ENCODE peak calls at places on chromosome 15, in seven cellular contexts. One of them, this sample, is unnamed.

GRCh38 chr15:22902046-22902445 is 63.6 kb downstream of the NIPA2 start:
- DNase-seq in H1: no peak
- DNase-seq in K562: no peak
- DNase-seq in GM12878: no peak
- DNase-seq in HCT116: no peak
- DNase-seq in HepG2: no peak
- DNase-seq in SK-N-SH: no peak
- DNase-seq in this sample: no peak

GRCh38 chr15:77698481-77698880 is 65.8 kb upstream of the LINGO1 start:
- DNase-seq in HepG2: no peak
- DNase-seq in SK-N-SH: no peak
- DNase-seq in K562: no peak
- DNase-seq in H1: no peak
- DNase-seq in HCT116: no peak
- DNase-seq in GM12878: no peak
- DNase-seq in this sample: no peak

GRCh38 chr15:75042730-75043508 is 19.5 kb downstream of the PPCDC start:
- DNase-seq in H1: peak; percentile 73
- DNase-seq in GM12878: peak; percentile 100
- DNase-seq in HCT116: peak; percentile 43
- DNase-seq in K562: peak; percentile 86
- DNase-seq in HepG2: peak; percentile 93
- DNase-seq in SK-N-SH: peak; percentile 44
- DNase-seq in this sample: no peak

GRCh38 chr15:60941448-60941847 is 287.7 kb downstream of the RORA start:
- DNase-seq in H1: no peak
- DNase-seq in K562: no peak
- DNase-seq in HCT116: no peak
- DNase-seq in HepG2: no peak
- DNase-seq in GM12878: no peak
- DNase-seq in SK-N-SH: no peak
- DNase-seq in this sample: no peak

GRCh38 chr15:98063311-98063710 is 102.8 kb downstream of the ARRDC4 start:
- DNase-seq in GM12878: no peak
- DNase-seq in HCT116: no peak
- DNase-seq in HepG2: no peak
- DNase-seq in SK-N-SH: no peak
- DNase-seq in H1: no peak
- DNase-seq in K562: no peak
- DNase-seq in this sample: no peak

GRCh38 chr15:100715571-100716455 is 113.4 kb downstream of the ASB7 start:
- DNase-seq in H1: peak; percentile 29
- DNase-seq in SK-N-SH: no peak
- DNase-seq in K562: no peak
- DNase-seq in HepG2: peak; percentile 94
- DNase-seq in HCT116: no peak
- DNase-seq in GM12878: no peak
- DNase-seq in this sample: no peak

GRCh38 chr15:95086543-95087252 is 855.3 kb downstream of the MCTP2 start:
- DNase-seq in SK-N-SH: no peak
- DNase-seq in H1: no peak
- DNase-seq in HCT116: peak; percentile 8
- DNase-seq in HepG2: no peak
- DNase-seq in GM12878: no peak
- DNase-seq in K562: no peak
- DNase-seq in this sample: no peak

GRCh38 chr15:77988386-77989301 is 88.9 kb downstream of the TBC1D2B start:
- DNase-seq in GM12878: no peak
- DNase-seq in H1: no peak
- DNase-seq in K562: no peak
- DNase-seq in HepG2: no peak
- DNase-seq in HCT116: no peak
- DNase-seq in SK-N-SH: no peak
- DNase-seq in this sample: no peak

GRCh38 chr15:92591275-92591674 is 64.3 kb downstream of the FAM174B start:
- DNase-seq in SK-N-SH: no peak
- DNase-seq in K562: no peak
- DNase-seq in HCT116: no peak
- DNase-seq in GM12878: no peak
- DNase-seq in H1: no peak
- DNase-seq in HepG2: no peak
- DNase-seq in this sample: no peak

GRCh38 chr15:69525543-69525942 is 72.9 kb downstream of the RPLP1 start:
- DNase-seq in HCT116: no peak
- DNase-seq in H1: no peak
- DNase-seq in SK-N-SH: no peak
- DNase-seq in HepG2: no peak
- DNase-seq in GM12878: no peak
- DNase-seq in K562: peak; percentile 19
- DNase-seq in this sample: no peak

DNA sequence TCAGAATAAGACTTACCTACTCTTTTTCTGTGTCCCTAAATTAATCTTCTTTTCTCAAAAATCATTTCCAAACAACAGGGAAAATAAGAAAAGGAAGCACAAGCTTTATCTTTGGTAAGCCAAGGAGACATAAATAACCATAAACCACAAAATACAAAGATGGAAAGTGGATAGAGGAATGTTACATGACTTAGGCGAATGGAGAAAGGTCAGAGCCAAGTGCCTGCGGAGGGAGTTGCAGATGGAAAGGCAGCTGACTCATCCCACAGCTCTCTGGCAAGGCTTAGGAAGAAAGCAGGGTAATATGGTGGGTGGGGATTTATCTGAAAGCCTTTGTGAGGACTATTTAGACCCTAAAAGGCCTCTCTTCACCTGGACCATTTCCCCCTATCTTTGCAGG is 72.8 kb downstream of the GALK2 start:
- DNase-seq in H1: no peak
- DNase-seq in SK-N-SH: no peak
- DNase-seq in K562: peak; percentile 62
- DNase-seq in HepG2: no peak
- DNase-seq in GM12878: no peak
- DNase-seq in HCT116: no peak
- DNase-seq in this sample: peak; percentile 22
- TF ChIP-seq YY1 in H1: no peak
- TF ChIP-seq YY1 in SK-N-SH: peak; percentile 52
- TF ChIP-seq YY1 in K562: no peak
- TF ChIP-seq YY1 in HepG2: no peak
- TF ChIP-seq YY1 in GM12878: no peak
- TF ChIP-seq YY1 in HCT116: no peak
- TF ChIP-seq YY1 in this sample: no peak

DNA sequence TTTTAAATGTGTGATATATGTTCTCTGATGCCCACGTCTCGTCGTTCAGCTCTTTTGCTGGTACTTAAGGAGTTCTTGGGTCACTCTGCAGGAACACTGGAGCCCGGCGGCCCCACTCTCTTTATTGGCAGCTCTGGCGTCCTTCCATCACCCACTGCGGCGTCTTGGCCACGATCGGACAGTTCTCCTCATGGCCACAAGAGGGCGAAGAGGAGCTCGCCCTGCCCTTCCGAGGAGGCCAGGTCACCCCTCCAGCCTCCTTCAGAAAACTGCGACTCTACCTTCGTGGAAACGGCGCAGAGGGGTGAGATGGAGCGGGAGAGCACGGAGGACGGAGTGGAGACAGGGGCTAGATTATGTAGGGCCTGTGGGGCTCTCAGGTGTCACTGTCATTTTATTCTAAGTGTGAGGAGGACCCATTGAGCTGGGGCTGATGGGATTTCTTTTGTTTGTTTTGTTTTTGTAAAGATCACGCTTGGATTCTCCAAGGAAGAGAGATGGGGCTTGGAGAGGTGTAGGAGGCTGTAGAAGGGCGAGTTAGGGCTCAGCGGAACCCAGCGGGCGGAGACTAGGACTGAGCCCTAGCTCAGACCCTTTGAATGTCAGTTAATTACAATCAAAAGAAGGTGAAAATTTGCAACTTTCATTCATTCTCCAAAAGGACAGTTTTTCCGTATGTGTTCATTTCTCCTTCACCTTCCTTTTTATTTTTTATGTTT is 28.0 kb upstream of the GABRA5 start:
- DNase-seq in H1: peak; percentile 89
- DNase-seq in HepG2: no peak
- DNase-seq in HCT116: no peak
- DNase-seq in GM12878: no peak
- DNase-seq in SK-N-SH: peak; percentile 76
- DNase-seq in K562: peak; percentile 55
- DNase-seq in this sample: peak; percentile 30
- H3K9me3 ChIP-seq in H1: peaks cover 9% of the 10 kb centered on the region
- H3K9me3 ChIP-seq in HepG2: peaks cover 33% of the 10 kb centered on the region
- H3K9me3 ChIP-seq in HCT116: peaks cover 9% of the 10 kb centered on the region
- H3K9me3 ChIP-seq in GM12878: no peaks in the 10 kb centered on the region
- H3K9me3 ChIP-seq in SK-N-SH: peaks cover 3% of the 10 kb centered on the region
- H3K9me3 ChIP-seq in K562: no peaks in the 10 kb centered on the region
- H3K9me3 ChIP-seq in this sample: peaks cover 28% of the 10 kb centered on the region

GRCh38 chr15:84755736-84756527 is 7.5 kb downstream of the ZNF592 start:
- DNase-seq in GM12878: no peak
- DNase-seq in HepG2: no peak
- DNase-seq in SK-N-SH: no peak
- DNase-seq in K562: no peak
- DNase-seq in H1: no peak
- DNase-seq in HCT116: no peak
- DNase-seq in this sample: no peak
- H3K27me3 ChIP-seq in GM12878: no peaks in the 10 kb centered on the region
- H3K27me3 ChIP-seq in HepG2: no peaks in the 10 kb centered on the region
- H3K27me3 ChIP-seq in SK-N-SH: no peaks in the 10 kb centered on the region
- H3K27me3 ChIP-seq in K562: no peaks in the 10 kb centered on the region
- H3K27me3 ChIP-seq in H1: no peaks in the 10 kb centered on the region
- H3K27me3 ChIP-seq in HCT116: no peaks in the 10 kb centered on the region
- H3K27me3 ChIP-seq in this sample: no peaks in the 10 kb centered on the region

GRCh38 chr15:33019354-33019981 is 175.0 kb downstream of the FMN1 start:
- DNase-seq in SK-N-SH: no peak
- DNase-seq in GM12878: no peak
- DNase-seq in H1: no peak
- DNase-seq in HepG2: no peak
- DNase-seq in HCT116: no peak
- DNase-seq in K562: no peak
- DNase-seq in this sample: no peak

GRCh38 chr15:33026614-33027013 is 167.9 kb downstream of the FMN1 start:
- DNase-seq in GM12878: no peak
- DNase-seq in H1: no peak
- DNase-seq in K562: no peak
- DNase-seq in SK-N-SH: no peak
- DNase-seq in HepG2: no peak
- DNase-seq in HCT116: no peak
- DNase-seq in this sample: no peak

GRCh38 chr15:33027636-33028035 is 166.9 kb downstream of the FMN1 start:
- DNase-seq in K562: no peak
- DNase-seq in HCT116: no peak
- DNase-seq in SK-N-SH: no peak
- DNase-seq in HepG2: no peak
- DNase-seq in GM12878: no peak
- DNase-seq in H1: no peak
- DNase-seq in this sample: no peak

GRCh38 chr15:33021806-33022389 is 172.6 kb downstream of the FMN1 start:
- DNase-seq in HCT116: peak; percentile 47
- DNase-seq in GM12878: no peak
- DNase-seq in H1: no peak
- DNase-seq in SK-N-SH: peak; percentile 79
- DNase-seq in K562: peak; percentile 39
- DNase-seq in HepG2: peak; percentile 22
- DNase-seq in this sample: no peak

GRCh38 chr15:33022629-33023028 is 171.9 kb downstream of the FMN1 start:
- DNase-seq in SK-N-SH: peak; percentile 44
- DNase-seq in HCT116: no peak
- DNase-seq in HepG2: no peak
- DNase-seq in GM12878: no peak
- DNase-seq in H1: peak; percentile 52
- DNase-seq in K562: no peak
- DNase-seq in this sample: no peak
- TF ChIP-seq YY1 in SK-N-SH: no peak
- TF ChIP-seq YY1 in HCT116: no peak
- TF ChIP-seq YY1 in HepG2: no peak
- TF ChIP-seq YY1 in GM12878: no peak
- TF ChIP-seq YY1 in H1: no peak
- TF ChIP-seq YY1 in K562: no peak
- TF ChIP-seq YY1 in this sample: no peak

DNA sequence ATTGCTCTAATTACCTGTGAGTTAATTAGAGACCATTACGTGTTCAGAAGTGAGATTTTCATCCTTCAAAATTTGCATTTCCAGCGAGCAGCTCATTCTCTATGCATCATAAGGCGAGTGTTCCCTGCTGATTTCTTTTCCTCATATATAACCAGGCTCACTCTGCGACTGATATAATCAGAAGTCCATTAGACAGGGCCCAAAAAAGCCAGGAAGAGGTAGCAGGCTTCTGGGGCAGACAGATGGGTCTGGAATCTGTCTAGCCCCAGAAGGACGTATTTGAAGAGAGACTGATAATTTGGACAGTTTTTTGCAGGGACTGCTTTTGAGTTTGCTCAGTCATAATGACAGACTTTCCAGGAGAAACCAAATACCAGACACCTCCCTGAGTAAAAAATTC is 158.6 kb downstream of the MTHFS start:
- DNase-seq in GM12878: no peak
- DNase-seq in K562: no peak
- DNase-seq in HCT116: no peak
- DNase-seq in HepG2: no peak
- DNase-seq in H1: no peak
- DNase-seq in SK-N-SH: peak; percentile 69
- DNase-seq in this sample: no peak
- H3K9me3 ChIP-seq in GM12878: no peaks in the 10 kb centered on the region
- H3K9me3 ChIP-seq in K562: no peaks in the 10 kb centered on the region
- H3K9me3 ChIP-seq in HCT116: no peaks in the 10 kb centered on the region
- H3K9me3 ChIP-seq in HepG2: no peaks in the 10 kb centered on the region
- H3K9me3 ChIP-seq in H1: no peaks in the 10 kb centered on the region
- H3K9me3 ChIP-seq in SK-N-SH: no peaks in the 10 kb centered on the region
- H3K9me3 ChIP-seq in this sample: no peaks in the 10 kb centered on the region

DNA sequence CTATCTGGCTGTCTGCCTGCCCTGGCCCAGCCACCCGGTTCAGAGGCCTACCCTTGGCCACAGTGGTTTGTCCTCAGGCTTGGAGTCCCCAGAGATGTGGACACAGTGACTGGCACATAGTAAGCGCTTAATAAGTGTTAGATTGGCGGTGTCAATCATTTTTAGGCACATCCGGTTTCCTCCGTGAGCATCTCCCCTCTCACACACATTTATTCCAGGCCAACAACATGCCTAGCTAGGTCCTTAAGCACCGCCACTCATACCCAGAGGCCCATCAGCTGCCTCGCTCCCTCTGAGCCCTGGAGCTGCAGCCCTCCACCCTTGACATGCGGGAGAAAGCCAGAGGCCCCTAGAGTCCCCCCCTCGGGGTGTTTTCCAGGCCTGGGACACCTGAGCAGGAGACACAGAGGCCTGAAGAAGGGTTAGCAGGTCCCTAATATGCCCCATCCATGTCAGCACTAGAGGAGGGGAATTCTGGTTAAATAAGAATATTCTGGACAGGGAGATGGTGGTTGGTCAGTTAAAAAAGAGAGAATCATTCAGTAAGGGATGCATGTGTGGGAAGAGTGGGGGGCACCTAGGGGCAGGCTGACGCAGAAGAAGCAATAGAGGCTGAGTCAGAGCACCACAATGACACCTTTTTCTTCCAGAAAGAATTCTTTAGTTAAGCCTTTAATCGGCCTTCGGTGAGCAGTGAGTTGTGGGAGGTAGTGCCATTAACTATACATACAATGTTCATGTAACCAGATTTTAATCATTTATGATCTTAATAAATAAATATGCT is 22.3 kb downstream of the NR2F2 start:
- DNase-seq in SK-N-SH: no peak
- DNase-seq in HCT116: no peak
- DNase-seq in GM12878: no peak
- DNase-seq in HepG2: no peak
- DNase-seq in H1: no peak
- DNase-seq in K562: no peak
- DNase-seq in this sample: no peak
- H3K27me3 ChIP-seq in SK-N-SH: peaks cover 90% of the 10 kb centered on the region
- H3K27me3 ChIP-seq in HCT116: no peaks in the 10 kb centered on the region
- H3K27me3 ChIP-seq in GM12878: no peaks in the 10 kb centered on the region
- H3K27me3 ChIP-seq in HepG2: no peaks in the 10 kb centered on the region
- H3K27me3 ChIP-seq in H1: peaks cover 100% of the 10 kb centered on the region
- H3K27me3 ChIP-seq in K562: no peaks in the 10 kb centered on the region
- H3K27me3 ChIP-seq in this sample: peaks cover 99% of the 10 kb centered on the region